ENCODE peak calls at places on chromosomes 6 and 20, in nine cellular contexts. O is right cardiac atrium; M is activated T-cell treated with anti-CD3 and anti-CD28 coated beads, Interleukin-2, amount 50 U/mL, for 1 hour; P is HEK293T; E is psoas muscle; L is GM18507; X is NAMALWA; U is NCI-H146; Y is HS-5. K is an unnamed sample.
A peak's percentile ranks its signal among the peaks of the same experiment; 100 is the strongest.

GRCh38 chr20:33685328-33686007 is 717 bp downstream of the E2F1 start:
- DNase-seq in Y (no peak), E (no peak), U (peak; percentile 91), X (peak; percentile 98), P (peak; percentile 52), O (peak; percentile 68), L (no peak), M (peak; percentile 46), K (peak; percentile 54)

GRCh38 chr20:51660741-51661608 is 107.2 kb downstream of the ATP9A start:
- DNase-seq in M (no peak), O (no peak), Y (peak; percentile 100), L (no peak), E (no peak), X (no peak), P (no peak), U (no peak), K (no peak)

GRCh38 chr20:63850689-63851547 is 10.4 kb upstream of the ABHD16B start:
- DNase-seq in U (no peak), E (no peak), M (no peak), L (peak; percentile 87), P (no peak), X (no peak), O (no peak), Y (no peak), K (peak; percentile 66)

GRCh38 chr6:168122521-168122920 is 43.5 kb upstream of the FRMD1 start:
- DNase-seq in M (no peak), L (no peak), P (no peak), X (no peak), U (no peak), E (no peak), Y (no peak), O (no peak), K (no peak)

GRCh38 chr6:48412656-48413055 is 301.7 kb upstream of the PTCHD4 start:
- DNase-seq in X (no peak), E (no peak), M (no peak), O (no peak), U (no peak), Y (no peak), P (no peak), L (no peak), K (no peak)

GRCh38 chr6:14799928-14800327 is 445.9 kb upstream of the JARID2 start:
- DNase-seq in X (peak; percentile 91), E (peak; percentile 75), O (peak; percentile 80), Y (peak; percentile 29), M (no peak), P (peak; percentile 66), L (no peak), U (peak; percentile 16), K (peak; percentile 54)

GRCh38 chr20:49948809-49949507 is 12.8 kb downstream of the RNF114 start:
- DNase-seq in U (no peak), Y (peak; percentile 99), X (no peak), L (no peak), M (no peak), E (no peak), O (no peak), P (no peak), K (no peak)

GRCh38 chr6:43396408-43397149 is 27.1 kb upstream of the ZNF318 start:
- DNase-seq in Y (no peak), P (no peak), O (no peak), E (no peak), U (no peak), M (no peak), L (no peak), X (no peak), K (no peak)

GRCh38 chr6:145044606-145045275 is 690.6 kb downstream of the EPM2A start:
- DNase-seq in U (no peak), E (no peak), P (no peak), M (no peak), Y (peak; percentile 66), X (no peak), L (no peak), O (no peak), K (no peak)

GRCh38 chr6:88641178-88641903 is 322.1 kb downstream of the RNGTT start:
- DNase-seq in L (no peak), P (no peak), O (no peak), U (no peak), M (no peak), E (no peak), X (peak; percentile 52), Y (no peak), K (no peak)

GRCh38 chr6:68756454-68757375 is 121.6 kb downstream of the ADGRB3 start:
- DNase-seq in M (no peak), L (no peak), E (no peak), U (no peak), Y (no peak), O (no peak), X (no peak), P (no peak), K (peak; percentile 53)

GRCh38 chr6:39035689-39036088 is 12.9 kb upstream of the GLP1R start:
- DNase-seq in X (no peak), M (no peak), U (no peak), E (no peak), L (no peak), Y (no peak), O (no peak), P (no peak), K (no peak)

GRCh38 chr6:91744576-91744975 is 1157.7 kb upstream of the MAP3K7 start:
- DNase-seq in U (no peak), P (no peak), E (no peak), X (no peak), M (no peak), L (no peak), Y (no peak), O (no peak), K (no peak)

GRCh38 chr6:75334266-75335040 is 49.9 kb upstream of the TMEM30A start:
- DNase-seq in E (no peak), Y (no peak), P (peak; percentile 49), M (no peak), X (no peak), U (no peak), L (no peak), O (no peak), K (no peak)

GRCh38 chr20:47396762-47397476 is 40.4 kb upstream of the ZMYND8 start:
- DNase-seq in X (no peak), P (no peak), Y (no peak), U (no peak), O (peak; percentile 3), L (no peak), M (no peak), E (no peak), K (no peak)

GRCh38 chr6:77650098-77650663 is 2.7 kb upstream of the MEI4 start:
- DNase-seq in O (peak; percentile 84), P (peak; percentile 44), M (no peak), U (peak; percentile 91), L (no peak), Y (no peak), E (peak; percentile 56), X (no peak), K (no peak)

GRCh38 chr6:121951918-121952379 is 447.5 kb upstream of the HSF2 start:
- DNase-seq in Y (peak; percentile 67), M (no peak), O (no peak), U (no peak), P (no peak), X (no peak), L (no peak), E (no peak), K (no peak)

GRCh38 chr20:47318027-47318595 is 38.4 kb downstream of the ZMYND8 start:
- DNase-seq in L (no peak), Y (peak; percentile 98), U (no peak), X (no peak), M (no peak), P (no peak), O (no peak), E (peak; percentile 59), K (peak; percentile 50)

GRCh38 chr6:95768539-95768938 is 191.2 kb downstream of the MANEA start:
- DNase-seq in X (no peak), E (no peak), P (no peak), M (no peak), O (no peak), L (no peak), Y (no peak), U (no peak), K (no peak)

GRCh38 chr6:5087389-5087788 is 2.2 kb downstream of the PPP1R3G start:
- DNase-seq in Y (no peak), L (no peak), M (no peak), U (no peak), X (no peak), E (peak; percentile 61), P (no peak), O (peak; percentile 80), K (no peak)

GRCh38 chr20:17889226-17889625 is 79.4 kb downstream of the SNX5 start:
- DNase-seq in U (no peak), O (no peak), L (no peak), P (no peak), M (no peak), X (no peak), E (no peak), Y (no peak), K (no peak)

GRCh38 chr6:24818346-24818745 is 19.6 kb upstream of the ARMH2 start:
- DNase-seq in P (no peak), U (no peak), Y (no peak), L (no peak), E (no peak), M (no peak), O (no peak), X (no peak), K (no peak)

GRCh38 chr6:140090871-140091270 is 716.4 kb upstream of the CITED2 start:
- DNase-seq in O (no peak), M (no peak), X (no peak), Y (no peak), L (no peak), E (no peak), U (no peak), P (no peak), K (no peak)

GRCh38 chr20:16271450-16271849 is 301.8 kb downstream of the KIF16B start:
- DNase-seq in X (no peak), O (no peak), L (no peak), U (no peak), M (no peak), E (no peak), Y (no peak), P (no peak), K (no peak)